ENCODE peak calls at places on chromosomes 13 and 19, in six cellular contexts. J, N, L, F, M and O are unnamed samples.

GRCh38 chr13:28558126-28558525 is 63.2 kb upstream of the FLT1 start:
- DNase-seq in F (peak), N (no peak), J (no peak), M (no peak), L (no peak), O (no peak)

GRCh38 chr13:93398167-93398566 is 171.6 kb downstream of the GPC6 start:
- DNase-seq in F (no peak), J (no peak), L (no peak), M (no peak), N (no peak), O (no peak)

GRCh38 chr19:37955986-37956385 is 49.0 kb downstream of the SIPA1L3 start:
- DNase-seq in L (no peak), M (no peak), F (no peak), J (no peak), N (no peak), O (no peak)

GRCh38 chr13:67390462-67391093 is 160.4 kb upstream of the PCDH9 start:
- DNase-seq in J (no peak), F (no peak), M (no peak), N (no peak), L (no peak), O (no peak)

GRCh38 chr13:44271915-44272341 is 101.7 kb upstream of the SERP2 start:
- DNase-seq in F (peak), L (no peak), N (no peak), J (peak), M (no peak), O (peak)

GRCh38 chr13:19960673-19961015 is 2.1 kb downstream of the ZMYM2 start:
- DNase-seq in N (no peak), F (peak), L (no peak), J (no peak), M (no peak), O (no peak)

GRCh38 chr13:31962661-31963345 is 68.8 kb upstream of the FRY start:
- DNase-seq in F (peak), J (no peak), M (no peak), N (no peak), L (no peak), O (no peak)

GRCh38 chr19:16143399-16144215 is at the start of gene HSH2D:
- DNase-seq in L (no peak), N (peak), J (no peak), M (no peak), F (no peak), O (no peak)

GRCh38 chr13:110444226-110444653 is 117.3 kb downstream of the RAB20 start:
- DNase-seq in F (peak), N (no peak), J (no peak), M (no peak), L (no peak), O (no peak)

GRCh38 chr13:113647351-113648217 is 10.4 kb downstream of the ATP4B start:
- DNase-seq in J (peak), N (no peak), M (no peak), F (peak), L (no peak), O (peak)

GRCh38 chr13:69601661-69602060 is 506.0 kb upstream of the ATXN8OS start:
- DNase-seq in N (no peak), F (no peak), L (no peak), J (no peak), M (no peak), O (no peak)

GRCh38 chr19:17205237-17206140 is 9.7 kb upstream of the USE1 start:
- DNase-seq in L (peak), N (peak), F (peak), J (peak), M (peak), O (peak)